ENCODE peak calls at places on chromosome 12, in six cellular contexts. P, J, X, O, K and U are unnamed samples.

GRCh38 chr12:79587368-79587767 is 103.4 kb downstream of the PAWR start:
- DNase-seq in P (no peak), J (no peak), X (no peak), O (no peak), K (no peak), U (no peak)

GRCh38 chr12:110856517-110856916 is 9.7 kb downstream of the CCDC63 start:
- DNase-seq in P (no peak), J (no peak), X (no peak), O (no peak), K (no peak), U (no peak)

GRCh38 chr12:50309950-50310349 is 26.6 kb upstream of the LIMA1 start:
- DNase-seq in P (no peak), J (no peak), X (no peak), O (no peak), K (no peak), U (no peak)

GRCh38 chr12:80707830-80708534 is 548 bp downstream of the MYF6 start:
- DNase-seq in P (no peak), J (no peak), X (no peak), O (no peak), K (no peak), U (no peak)

GRCh38 chr12:11486623-11487444 is 91.5 kb upstream of the PRB2 start:
- DNase-seq in P (peak; percentile 70), J (peak; percentile 77), X (peak; percentile 81), O (peak; percentile 80), K (peak; percentile 74), U (peak; percentile 52)

GRCh38 chr12:81992461-81992860 is 233.3 kb upstream of the PPFIA2 start:
- DNase-seq in P (no peak), J (no peak), X (no peak), O (peak; percentile 11), K (no peak), U (no peak)

GRCh38 chr12:49783917-49784676 is 42.7 kb downstream of the TMBIM6 start:
- DNase-seq in P (no peak), J (no peak), X (no peak), O (no peak), K (no peak), U (no peak)

GRCh38 chr12:64323476-64324225 is 66.9 kb downstream of the C12orf56 start:
- DNase-seq in P (no peak), J (no peak), X (no peak), O (no peak), K (no peak), U (no peak)

GRCh38 chr12:43655586-43655985 is 103.0 kb downstream of the PUS7L start:
- DNase-seq in P (no peak), J (no peak), X (no peak), O (no peak), K (no peak), U (no peak)

GRCh38 chr12:125314051-125314882 is 249.0 kb downstream of the AACS start:
- DNase-seq in P (no peak), J (no peak), X (no peak), O (peak; percentile 33), K (no peak), U (no peak)

GRCh38 chr12:121534495-121535148 is 46.2 kb downstream of the KDM2B start:
- DNase-seq in P (peak; percentile 40), J (no peak), X (no peak), O (no peak), K (no peak), U (no peak)

GRCh38 chr12:32126720-32127119 is 20.1 kb downstream of the BICD1 start:
- DNase-seq in P (no peak), J (no peak), X (no peak), O (no peak), K (no peak), U (no peak)

GRCh38 chr12:46855760-46856159 is 30.0 kb upstream of the SLC38A4 start:
- DNase-seq in P (no peak), J (no peak), X (no peak), O (no peak), K (no peak), U (no peak)
- H3K9me3 ChIP-seq in P (no peaks in the 10 kb centered on the region), J (peaks cover 13% of the 10 kb centered on the region), X (peaks cover 41% of the 10 kb centered on the region), O (peaks cover 2% of the 10 kb centered on the region), K (no peaks in the 10 kb centered on the region), U (peaks cover 52% of the 10 kb centered on the region)

DNA sequence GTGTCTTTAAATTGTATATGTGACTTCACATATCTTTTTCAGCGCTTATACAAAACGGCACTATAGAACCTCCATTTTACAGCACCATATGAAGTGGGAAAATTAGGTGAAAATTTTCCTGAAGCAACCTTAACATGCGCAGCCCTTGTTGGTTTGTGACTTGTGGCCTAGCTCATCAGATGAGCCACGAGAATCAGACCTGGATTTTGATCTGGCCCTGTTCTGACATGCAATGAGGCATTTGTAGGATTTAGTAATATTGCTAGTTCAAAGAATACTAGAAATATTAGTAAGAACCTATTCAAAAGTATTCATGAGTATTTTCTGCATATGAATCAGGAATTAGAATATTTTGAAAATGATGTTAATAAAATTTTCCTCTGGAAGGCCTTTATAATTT is 2.9 kb downstream of the CDKN1B start:
- DNase-seq in P (no peak), J (no peak), X (no peak), O (no peak), K (no peak), U (no peak)
- H3K9me3 ChIP-seq in P (no peaks in the 10 kb centered on the region), J (no peaks in the 10 kb centered on the region), X (no peaks in the 10 kb centered on the region), O (no peaks in the 10 kb centered on the region), K (no peaks in the 10 kb centered on the region), U (no peaks in the 10 kb centered on the region)

DNA sequence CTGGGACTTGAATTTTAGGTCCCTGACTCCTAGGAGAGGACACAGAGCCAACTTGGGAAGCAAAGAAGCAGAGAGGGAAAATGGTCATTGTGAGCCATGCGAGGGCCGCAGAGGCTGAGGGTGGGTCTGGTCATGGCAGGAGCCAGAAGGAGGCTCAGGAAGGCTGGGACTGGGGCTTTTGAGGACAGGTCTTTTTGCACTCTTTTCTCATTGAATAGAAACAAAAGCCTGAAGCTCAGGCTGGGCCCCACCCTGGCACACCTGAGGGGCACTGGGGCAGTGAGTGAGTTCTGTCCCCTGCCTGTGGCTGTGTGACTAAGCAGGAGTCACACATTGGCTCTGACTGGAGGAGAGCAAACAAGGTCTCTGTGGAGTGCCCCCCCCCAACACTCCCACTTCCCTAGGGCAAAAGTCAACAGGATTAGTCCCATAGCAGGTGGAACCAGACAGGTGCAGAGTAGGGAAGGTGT is 2.8 kb downstream of the KRT7 start:
- DNase-seq in P (no peak), J (no peak), X (no peak), O (no peak), K (no peak), U (no peak)
- H3K9me3 ChIP-seq in P (no peaks in the 10 kb centered on the region), J (no peaks in the 10 kb centered on the region), X (no peaks in the 10 kb centered on the region), O (no peaks in the 10 kb centered on the region), K (no peaks in the 10 kb centered on the region), U (no peaks in the 10 kb centered on the region)

GRCh38 chr12:34389378-34390170 is 367.3 kb downstream of the ALG10 start:
- DNase-seq in P (no peak), J (peak; percentile 48), X (no peak), O (no peak), K (peak; percentile 57), U (no peak)
- H3K9me3 ChIP-seq in P (no peaks in the 10 kb centered on the region), J (peaks cover 8% of the 10 kb centered on the region), X (peaks cover 26% of the 10 kb centered on the region), O (no peaks in the 10 kb centered on the region), K (no peaks in the 10 kb centered on the region), U (peaks cover 59% of the 10 kb centered on the region)

GRCh38 chr12:7176595-7176994 is 12.9 kb upstream of the PEX5 start:
- DNase-seq in P (no peak), J (no peak), X (no peak), O (no peak), K (no peak), U (no peak)

GRCh38 chr12:7175493-7175892 is 14.0 kb upstream of the PEX5 start:
- DNase-seq in P (no peak), J (no peak), X (no peak), O (no peak), K (no peak), U (no peak)

GRCh38 chr12:7169951-7170350 is 19.5 kb upstream of the PEX5 start:
- DNase-seq in P (no peak), J (no peak), X (no peak), O (no peak), K (no peak), U (no peak)

DNA sequence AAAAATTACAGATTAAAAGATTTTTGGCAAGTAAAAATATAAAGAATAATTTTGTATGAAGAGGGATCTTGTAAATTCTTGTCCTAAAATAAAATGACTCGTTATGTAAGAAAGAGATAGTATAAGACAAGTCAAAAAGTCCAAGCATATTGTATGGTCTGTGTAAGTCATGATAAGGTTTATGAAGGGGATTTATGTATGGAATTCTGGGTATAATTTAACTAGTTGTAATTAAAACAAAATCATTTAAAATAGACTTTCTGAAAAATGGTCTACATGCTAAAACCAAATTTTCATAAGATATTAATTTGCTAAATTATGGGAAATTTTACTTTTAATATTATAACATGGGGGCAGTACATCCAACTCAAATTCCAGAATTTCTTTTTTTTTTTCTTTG is 17.6 kb upstream of the PEX5 start:
- DNase-seq in P (no peak), J (no peak), X (no peak), O (no peak), K (no peak), U (no peak)
- H3K9me3 ChIP-seq in P (no peaks in the 10 kb centered on the region), J (no peaks in the 10 kb centered on the region), X (peaks cover 45% of the 10 kb centered on the region), O (peaks cover 35% of the 10 kb centered on the region), K (no peaks in the 10 kb centered on the region), U (peaks cover 48% of the 10 kb centered on the region)

GRCh38 chr12:90153827-90154226 is 445.2 kb upstream of the ATP2B1 start:
- DNase-seq in P (no peak), J (no peak), X (no peak), O (no peak), K (no peak), U (no peak)
- H3K9me3 ChIP-seq in P (no peaks in the 10 kb centered on the region), J (no peaks in the 10 kb centered on the region), X (no peaks in the 10 kb centered on the region), O (no peaks in the 10 kb centered on the region), K (peaks cover 2% of the 10 kb centered on the region), U (no peaks in the 10 kb centered on the region)